ENCODE peak calls at places on chromosomes 5 and 9, in six cellular contexts. E is neuronal stem cell, L is H9, M is mesenchymal stem cell, Y is mesendoderm, J is H1. T is an unnamed sample.

GRCh38 chr9:99445377-99445891 is 223.4 kb downstream of the SEC61B start:
- DNase-seq in M (peak), L (no peak), Y (peak), E (no peak), J (no peak), T (peak)

GRCh38 chr9:112408285-112408684 is 28.4 kb downstream of the HSDL2 start:
- DNase-seq in Y (no peak), E (no peak), L (no peak), J (no peak), M (no peak), T (no peak)

GRCh38 chr5:124090115-124090514 is 578.1 kb downstream of the CSNK1G3 start:
- DNase-seq in L (no peak), J (no peak), M (no peak), E (no peak), Y (no peak), T (no peak)

GRCh38 chr9:97802276-97802675 is 50.8 kb upstream of the FOXE1 start:
- DNase-seq in L (no peak), E (no peak), J (no peak), Y (peak), M (peak), T (peak)

GRCh38 chr9:81542490-81542889 is 146.9 kb downstream of the TLE1 start:
- DNase-seq in M (no peak), J (no peak), L (no peak), Y (no peak), E (no peak), T (no peak)

GRCh38 chr9:113154471-113154870 is 3.7 kb downstream of the SLC31A2 start:
- DNase-seq in E (no peak), Y (no peak), J (no peak), M (peak), L (no peak), T (peak)

GRCh38 chr9:131575946-131576853 is 30.9 kb downstream of the PRRT1B start:
- DNase-seq in M (no peak), L (no peak), E (no peak), Y (no peak), J (no peak), T (no peak)

GRCh38 chr9:114203410-114204140 is 48.2 kb downstream of the COL27A1 start:
- DNase-seq in M (peak), E (no peak), L (no peak), Y (no peak), J (no peak), T (peak)

GRCh38 chr9:115104908-115105307 is 13.0 kb downstream of the TNC start:
- DNase-seq in Y (no peak), M (no peak), L (no peak), J (no peak), E (no peak), T (peak)

GRCh38 chr5:37886207-37886905 is 46.5 kb upstream of the GDNF start:
- DNase-seq in L (no peak), Y (no peak), J (no peak), M (no peak), E (peak), T (no peak)

GRCh38 chr5:9198399-9198798 is 347.5 kb downstream of the SEMA5A start:
- DNase-seq in L (no peak), E (no peak), Y (peak), J (no peak), M (peak), T (peak)

DNA sequence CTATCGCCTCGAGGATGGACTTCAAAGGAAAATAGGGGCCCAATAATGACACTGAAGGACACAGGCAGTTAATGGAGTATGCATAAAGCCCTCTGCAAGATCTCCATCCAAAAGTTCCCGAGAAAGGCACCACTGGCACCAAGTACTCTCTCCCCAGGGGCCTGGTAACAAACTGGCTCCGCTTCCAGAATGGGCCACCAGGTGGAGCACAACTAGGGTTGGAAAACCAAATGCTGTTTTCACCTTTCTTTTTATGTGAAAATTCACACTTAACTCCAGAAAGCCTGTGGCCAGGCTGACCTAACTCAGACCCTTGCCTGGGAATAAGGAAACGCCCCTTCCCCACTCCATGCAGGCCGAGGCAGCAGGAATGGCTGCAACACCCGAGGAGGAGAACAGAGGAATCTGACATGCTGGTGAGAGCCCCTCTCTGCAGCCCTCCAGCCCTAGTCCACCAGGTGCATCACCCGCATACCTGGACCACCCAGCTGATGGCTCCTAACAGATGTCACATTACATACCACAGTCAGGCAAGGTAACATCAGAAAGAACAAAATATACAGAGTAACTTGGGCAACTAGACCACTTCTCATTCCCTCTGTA is 42.8 kb downstream of the CAMSAP1 start:
- DNase-seq in J (peak), M (peak), E (peak), Y (peak), L (peak), T (peak)
- H2BK15ac ChIP-seq in J (no peak), M (peak), E (no peak), Y (no peak), L (no peak), T (no peak)

GRCh38 chr9:89749500-89750116 is 144.8 kb downstream of the GADD45G start:
- DNase-seq in M (no peak), L (no peak), Y (no peak), J (no peak), E (no peak), T (no peak)

GRCh38 chr9:89748831-89749499 is 144.2 kb downstream of the GADD45G start:
- DNase-seq in Y (no peak), M (no peak), J (no peak), E (no peak), L (no peak), T (no peak)

GRCh38 chr9:89751081-89751855 is 146.5 kb downstream of the GADD45G start:
- DNase-seq in M (no peak), L (no peak), J (no peak), E (no peak), Y (no peak), T (no peak)

GRCh38 chr9:89748020-89748670 is 143.3 kb downstream of the GADD45G start:
- DNase-seq in E (no peak), L (no peak), J (no peak), Y (no peak), M (peak), T (no peak)

GRCh38 chr9:89750117-89750551 is 145.3 kb downstream of the GADD45G start:
- DNase-seq in Y (peak), J (no peak), M (no peak), E (peak), L (peak), T (no peak)
- H3K4ac ChIP-seq in Y (no peak), J (peak), M (no peak), E (no peak), L (no peak), T (no peak)

GRCh38 chr9:108668191-108668940 is 187.4 kb downstream of the ACTL7B start:
- DNase-seq in J (no peak), Y (peak), M (no peak), L (no peak), E (no peak), T (no peak)
- H2BK15ac ChIP-seq in J (no peak), Y (no peak), M (no peak), L (no peak), E (no peak), T (no peak)

GRCh38 chr5:14871573-14872069 is at the start of gene ANKH:
- DNase-seq in M (peak), L (peak), E (peak), Y (peak), J (no peak), T (peak)
- H3K4ac ChIP-seq in M (peak), L (no peak), E (no peak), Y (peak), J (no peak), T (peak)

DNA sequence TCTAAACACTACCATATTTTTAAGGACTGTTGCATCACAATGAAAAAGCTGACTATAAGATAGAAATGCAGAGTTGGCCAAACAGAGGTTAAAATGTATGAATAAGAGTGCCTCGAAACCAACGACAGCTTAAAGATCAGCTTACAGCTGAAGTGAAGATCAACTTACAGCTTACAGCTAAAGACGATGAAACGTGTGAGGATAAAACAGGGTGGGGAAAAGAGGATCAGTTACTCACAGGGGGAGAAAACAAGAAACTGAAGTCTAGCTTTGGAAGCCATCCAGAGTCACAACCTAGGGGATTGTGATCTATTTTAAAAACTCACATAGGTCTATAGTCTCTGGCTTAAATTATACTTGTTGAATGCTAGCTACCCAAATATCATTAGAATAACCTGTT is 220.0 kb downstream of the SNCAIP start:
- DNase-seq in L (no peak), M (no peak), J (no peak), E (no peak), Y (no peak), T (no peak)
- H2BK15ac ChIP-seq in L (no peak), M (no peak), J (no peak), E (no peak), Y (no peak), T (no peak)

GRCh38 chr5:65954200-65954599 is 27.8 kb downstream of the ERBIN start:
- DNase-seq in Y (no peak), L (no peak), J (no peak), E (no peak), M (no peak), T (no peak)
- H3K4ac ChIP-seq in Y (no peak), L (no peak), J (no peak), E (no peak), M (no peak), T (no peak)

DNA sequence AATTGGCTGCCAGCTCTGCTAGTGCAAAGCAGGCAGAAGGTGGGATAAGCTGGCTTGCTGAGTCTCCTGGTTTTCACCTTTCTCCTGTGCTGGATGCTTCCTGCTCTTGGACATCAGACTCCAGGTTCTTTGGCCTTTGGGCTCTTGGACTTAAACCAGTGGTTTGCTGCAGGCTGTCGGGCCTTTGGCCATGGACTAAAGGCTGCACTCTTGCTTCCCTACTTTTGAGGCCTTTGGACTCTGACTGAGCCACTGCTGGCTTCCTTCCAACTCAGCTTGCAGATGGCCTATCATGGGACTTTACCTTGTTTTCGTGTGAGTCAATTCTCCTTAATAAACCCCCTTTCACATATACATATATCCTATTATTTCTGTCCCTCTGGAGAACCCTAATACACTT is 1293.9 kb upstream of the CDH6 start:
- DNase-seq in E (no peak), L (no peak), M (no peak), J (no peak), Y (peak), T (no peak)
- H2BK15ac ChIP-seq in E (no peak), L (no peak), M (no peak), J (no peak), Y (no peak), T (no peak)

DNA sequence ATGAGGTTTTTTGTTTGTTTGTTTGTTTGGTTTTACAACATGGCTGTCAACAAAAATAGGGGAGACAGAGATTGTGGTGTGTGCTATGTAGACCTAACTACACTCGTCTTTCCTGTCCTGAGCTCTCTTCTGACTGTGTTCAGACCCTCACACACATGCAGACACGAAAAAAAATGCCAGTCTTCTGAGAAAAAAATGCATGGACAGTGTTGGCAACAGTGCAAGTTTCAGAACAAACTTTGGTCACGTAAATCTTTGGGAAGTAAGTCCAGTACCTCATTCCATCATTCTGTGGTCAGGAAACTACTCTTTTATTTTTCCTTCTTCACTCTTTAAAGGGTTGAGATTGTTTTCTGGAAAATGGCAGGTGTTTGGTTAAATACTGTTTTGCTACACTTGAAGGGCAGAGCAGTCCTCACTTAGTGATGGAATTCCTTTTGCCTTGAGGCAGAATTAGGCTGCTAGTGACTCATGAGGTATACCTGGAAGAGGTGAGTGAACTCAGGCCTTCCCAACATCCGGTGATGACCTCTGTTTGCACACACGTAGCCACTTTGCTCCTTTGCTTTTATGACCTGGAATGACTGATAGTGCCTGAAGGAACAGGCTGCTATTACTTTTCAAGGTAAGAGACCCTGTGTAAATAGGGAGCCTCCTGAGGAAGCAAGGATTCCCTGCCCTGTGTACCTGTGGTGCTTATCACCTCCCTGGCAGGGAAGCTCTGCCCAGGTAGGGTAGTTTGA is 81.6 kb upstream of the TNFAIP8 start:
- DNase-seq in L (peak), E (no peak), M (no peak), Y (peak), J (no peak), T (peak)
- H3K4ac ChIP-seq in L (no peak), E (no peak), M (no peak), Y (no peak), J (no peak), T (peak)

GRCh38 chr5:133467325-133467700 is 145.0 kb downstream of the FSTL4 start:
- DNase-seq in E (no peak), Y (peak), L (no peak), M (no peak), J (no peak), T (no peak)

GRCh38 chr5:133469846-133470245 is 142.5 kb downstream of the FSTL4 start:
- DNase-seq in Y (no peak), E (no peak), M (no peak), J (no peak), L (no peak), T (no peak)

GRCh38 chr5:133466551-133467324 is 145.6 kb downstream of the FSTL4 start:
- DNase-seq in J (no peak), E (no peak), M (no peak), Y (peak), L (no peak), T (no peak)

GRCh38 chr5:133469252-133469651 is 143.1 kb downstream of the FSTL4 start:
- DNase-seq in Y (no peak), L (no peak), E (no peak), M (no peak), J (no peak), T (no peak)

DNA sequence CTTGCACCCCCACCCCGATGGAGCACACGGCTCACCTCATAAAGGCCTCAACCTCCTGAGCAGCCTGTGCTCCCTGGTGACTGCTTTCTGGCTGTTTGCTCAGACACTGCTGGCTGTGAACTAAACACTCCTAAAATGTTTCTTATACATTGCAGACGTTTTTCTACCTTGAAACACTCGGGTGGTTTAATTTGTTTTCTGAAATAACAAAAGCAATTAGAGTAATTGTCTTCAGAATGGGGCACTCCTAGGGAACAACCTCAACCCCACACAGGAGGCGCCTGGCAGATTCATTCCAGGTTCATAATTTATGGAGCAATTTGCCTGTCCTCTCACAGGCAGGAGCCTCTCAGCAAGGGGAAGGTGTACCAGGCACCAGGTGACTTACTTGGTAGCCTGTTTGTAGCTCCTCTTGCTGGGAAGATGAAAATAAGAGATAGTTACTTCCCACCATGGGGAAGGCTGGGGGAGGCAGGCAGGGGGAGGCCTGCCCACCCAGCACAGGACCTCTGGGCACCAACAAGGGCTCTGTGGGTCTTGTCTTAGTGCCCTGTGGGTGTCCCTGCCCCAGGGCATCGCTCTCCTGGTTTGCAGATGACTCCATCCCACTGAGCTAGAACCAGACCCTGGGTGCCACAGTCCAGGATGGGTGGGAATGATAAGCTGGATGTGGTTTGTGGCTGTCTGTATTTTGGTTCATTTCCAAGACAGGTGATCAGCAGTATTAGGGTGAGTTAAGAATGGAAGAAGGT is 144.5 kb downstream of the FSTL4 start:
- DNase-seq in E (no peak), Y (no peak), M (no peak), J (no peak), L (no peak), T (no peak)
- H2BK15ac ChIP-seq in E (no peak), Y (no peak), M (no peak), J (peak), L (no peak), T (no peak)